ENCODE peak calls at places on chromosome 22, in six cellular contexts. I is GM12892, O is HepG2, B is K562, R is H1, S is GM12878. H is an unnamed sample.

GRCh38 chr22:28252539-28252938 is 333.5 kb upstream of the PITPNB start:
- DNase-seq in B (no peak), S (no peak), O (no peak), R (no peak), I (no peak), H (no peak)

GRCh38 chr22:29330753-29331152 is 15.3 kb upstream of the RASL10A start:
- DNase-seq in S (no peak), O (no peak), B (no peak), I (no peak), R (no peak), H (no peak)

GRCh38 chr22:18096823-18097222 is 13.8 kb upstream of the TUBA8 start:
- DNase-seq in B (no peak), S (no peak), O (no peak), I (no peak), R (no peak), H (no peak)

GRCh38 chr22:29396126-29396525 is 7.8 kb upstream of the AP1B1 start:
- DNase-seq in S (no peak), B (no peak), I (no peak), O (no peak), R (no peak), H (no peak)

GRCh38 chr22:23178512-23179254 is 1.6 kb upstream of the BCR start:
- DNase-seq in I (peak), O (no peak), B (peak), R (peak), S (no peak), H (peak)

GRCh38 chr22:41320416-41321240 is 19.3 kb downstream of the ZC3H7B start:
- DNase-seq in S (no peak), I (no peak), R (no peak), B (no peak), O (no peak), H (no peak)

GRCh38 chr22:17607891-17608521 is 20.5 kb downstream of the ATP6V1E1 start:
- DNase-seq in B (no peak), I (no peak), R (no peak), O (no peak), S (no peak), H (no peak)

GRCh38 chr22:31616315-31616980 is 45.6 kb downstream of the PISD start:
- DNase-seq in I (peak), O (peak), R (no peak), B (no peak), S (no peak), H (peak)

GRCh38 chr22:42425337-42425988 is 6.7 kb downstream of the NFAM1 start:
- DNase-seq in S (no peak), B (no peak), R (no peak), O (no peak), I (no peak), H (no peak)

GRCh38 chr22:49137216-49137840 is 690.3 kb downstream of the BRD1 start:
- DNase-seq in S (no peak), R (no peak), I (no peak), B (no peak), O (no peak), H (no peak)

GRCh38 chr22:30887418-30887817 is 81.2 kb downstream of the MORC2 start:
- DNase-seq in B (no peak), O (no peak), S (no peak), R (no peak), I (peak), H (no peak)

GRCh38 chr22:41713004-41713403 is 13.7 kb downstream of the MEI1 start:
- DNase-seq in B (no peak), R (no peak), S (no peak), I (no peak), O (peak), H (no peak)

GRCh38 chr22:33666661-33667619 is 253.3 kb downstream of the LARGE1 start:
- DNase-seq in I (no peak), B (no peak), S (peak), O (no peak), R (no peak), H (no peak)

GRCh38 chr22:23375031-23375827 is 194.9 kb downstream of the BCR start:
- DNase-seq in R (no peak), O (no peak), I (no peak), S (no peak), B (no peak), H (no peak)

GRCh38 chr22:30778261-30778660 is 83.6 kb downstream of the OSBP2 start:
- DNase-seq in O (no peak), I (no peak), R (no peak), S (no peak), B (no peak), H (no peak)

GRCh38 chr22:43434601-43435311 is 22.9 kb downstream of the MPPED1 start:
- DNase-seq in B (no peak), O (no peak), I (no peak), R (no peak), S (no peak), H (no peak)

GRCh38 chr22:42591987-42592386 is 22.7 kb downstream of the POLDIP3 start:
- DNase-seq in B (no peak), O (no peak), R (no peak), I (no peak), S (no peak), H (no peak)

GRCh38 chr22:24703101-24703500 is 71.4 kb downstream of the PIWIL3 start:
- DNase-seq in R (peak), B (peak), S (no peak), I (no peak), O (peak), H (no peak)

GRCh38 chr22:32333769-32334639 is 23.7 kb upstream of the RFPL3 start:
- DNase-seq in R (peak), B (no peak), O (no peak), I (no peak), S (no peak), H (no peak)

GRCh38 chr22:44437493-44438015 is 60.5 kb downstream of the RTL6 start:
- DNase-seq in S (no peak), O (no peak), I (no peak), R (no peak), B (no peak), H (no peak)

GRCh38 chr22:32076726-32077550 is 33.9 kb downstream of the SLC5A1 start:
- DNase-seq in O (no peak), B (no peak), S (no peak), I (no peak), R (no peak), H (no peak)

GRCh38 chr22:31093956-31094622 is 13.0 kb downstream of the SMTN start:
- DNase-seq in I (peak), R (no peak), B (no peak), S (no peak), O (no peak), H (peak)

GRCh38 chr22:48659393-48659792 is 1168.3 kb downstream of the BRD1 start:
- DNase-seq in R (no peak), O (no peak), S (no peak), B (no peak), I (no peak), H (no peak)

GRCh38 chr22:42430486-42431125 is 1.6 kb downstream of the NFAM1 start:
- DNase-seq in S (no peak), O (no peak), B (no peak), I (no peak), R (no peak), H (no peak)

GRCh38 chr22:32378703-32379272 is 21.1 kb downstream of the RFPL3 start:
- DNase-seq in O (peak), R (peak), I (no peak), B (peak), S (no peak), H (no peak)

GRCh38 chr22:29715705-29716104 is 4.1 kb upstream of the CABP7 start:
- DNase-seq in R (no peak), I (no peak), B (no peak), S (no peak), O (no peak), H (no peak)

GRCh38 chr22:42967933-42968332 is 47.0 kb downstream of the PACSIN2 start:
- DNase-seq in O (no peak), R (no peak), I (no peak), B (peak), S (no peak), H (no peak)

GRCh38 chr22:46192210-46192993 is 42.1 kb downstream of the PPARA start:
- DNase-seq in R (no peak), B (no peak), S (no peak), I (no peak), O (no peak), H (no peak)

GRCh38 chr22:46195487-46196165 is 45.3 kb downstream of the PPARA start:
- DNase-seq in B (no peak), I (no peak), S (no peak), O (no peak), R (no peak), H (no peak)

GRCh38 chr22:46196268-46196667 is 45.9 kb downstream of the PPARA start:
- DNase-seq in S (no peak), R (no peak), O (no peak), B (no peak), I (no peak), H (no peak)

GRCh38 chr22:46198274-46198673 is 47.9 kb downstream of the PPARA start:
- DNase-seq in B (no peak), O (no peak), R (no peak), I (no peak), S (no peak), H (no peak)

DNA sequence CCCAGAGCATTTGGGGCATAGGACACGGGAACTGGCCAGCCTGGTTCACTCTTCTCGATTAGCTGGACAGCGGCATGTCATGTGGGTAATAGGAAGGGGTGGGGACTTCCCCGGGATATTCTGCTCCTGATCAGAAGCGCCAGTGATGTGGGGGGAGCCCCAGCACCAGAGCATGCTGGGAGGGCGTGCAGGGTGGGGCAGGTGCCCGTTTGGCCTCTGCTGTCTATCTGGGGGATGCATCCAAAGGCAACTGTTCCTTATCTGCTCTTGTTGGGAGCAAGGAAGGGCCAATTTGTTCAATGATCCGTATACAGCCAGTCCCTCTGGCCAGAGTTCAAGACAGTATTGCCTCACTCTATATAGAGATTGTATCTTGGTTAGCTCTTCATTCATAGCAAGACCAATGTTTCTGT is 43.6 kb downstream of the PPARA start:
- DNase-seq in R (no peak), I (no peak), S (no peak), O (no peak), B (peak), H (no peak)
- TF ChIP-seq POLR2A in R (no peak), I (no peak), S (no peak), O (no peak), B (no peak), H (no peak)

GRCh38 chr22:19762315-19763140 is 1.9 kb downstream of the TBX1 start:
- DNase-seq in I (no peak), B (no peak), S (no peak), R (peak), O (no peak), H (no peak)
- TF ChIP-seq TAF1 in I (no peak), B (peak), S (no peak), R (no peak), O (no peak), H (no peak)

DNA sequence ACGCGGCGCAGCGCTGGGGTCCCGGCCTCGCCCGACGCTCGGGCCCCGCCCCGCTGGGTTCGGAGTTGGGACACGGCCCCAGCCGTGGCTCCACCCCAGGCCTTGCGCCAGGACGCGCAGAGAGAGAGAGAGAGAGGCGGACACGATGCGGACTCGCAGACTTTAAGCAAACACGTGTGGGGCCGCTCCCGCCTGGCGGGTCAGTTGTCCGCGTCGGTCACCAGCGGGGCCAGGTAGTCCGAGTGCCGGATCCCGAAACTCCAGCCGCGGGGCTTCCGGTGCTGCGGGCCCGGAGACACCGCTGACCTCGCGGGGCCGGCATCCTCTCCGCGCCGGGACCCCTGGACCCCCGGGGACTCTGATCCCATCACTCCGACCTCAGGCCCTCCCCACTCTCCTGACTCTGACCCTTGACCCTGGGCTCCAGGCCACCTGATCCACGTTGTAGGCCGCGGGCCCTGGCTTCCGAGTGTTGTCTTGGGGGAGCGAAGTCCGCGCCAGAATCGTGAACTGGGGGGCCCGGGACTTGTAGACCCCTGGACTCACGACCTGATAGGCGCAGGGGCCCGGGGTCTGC is 556 bp upstream of the TYMP start:
- DNase-seq in S (no peak), O (peak), I (peak), B (no peak), R (peak), H (peak)
- TF ChIP-seq POLR2A in S (no peak), O (peak), I (peak), B (no peak), R (no peak), H (no peak)

DNA sequence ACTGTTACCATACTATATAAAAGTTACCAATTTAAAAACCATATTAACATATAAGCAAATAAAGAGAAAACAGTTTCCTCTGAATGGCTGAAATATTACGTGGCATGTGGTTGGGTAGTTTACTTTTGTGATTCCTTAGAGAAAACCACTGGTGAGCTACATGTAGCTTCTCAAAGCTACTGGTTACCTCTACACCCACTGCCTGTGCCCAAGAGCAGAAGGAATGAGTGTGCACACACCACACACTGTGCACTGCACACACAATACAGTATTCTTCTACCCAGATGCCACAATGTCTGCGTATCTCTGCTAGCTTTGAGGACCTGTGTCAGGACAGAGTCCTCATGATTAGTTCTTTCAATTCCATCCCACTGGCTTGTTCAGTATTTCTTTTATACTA is 25.5 kb upstream of the YPEL1 start:
- DNase-seq in S (no peak), B (no peak), I (no peak), O (no peak), R (no peak), H (no peak)
- TF ChIP-seq TAF1 in S (no peak), B (no peak), I (no peak), O (no peak), R (no peak), H (no peak)

GRCh38 chr22:35349704-35350538 is 31.0 kb upstream of the HMOX1 start:
- DNase-seq in O (no peak), I (no peak), R (no peak), S (no peak), B (no peak), H (no peak)

GRCh38 chr22:35348703-35349102 is 32.2 kb upstream of the HMOX1 start:
- DNase-seq in O (no peak), B (no peak), R (no peak), S (no peak), I (no peak), H (no peak)

GRCh38 chr22:35352214-35353111 is 28.4 kb upstream of the HMOX1 start:
- DNase-seq in O (peak), R (peak), I (no peak), S (no peak), B (peak), H (no peak)

GRCh38 chr22:35349368-35349703 is 31.6 kb upstream of the HMOX1 start:
- DNase-seq in O (no peak), S (no peak), R (no peak), I (no peak), B (no peak), H (no peak)

DNA sequence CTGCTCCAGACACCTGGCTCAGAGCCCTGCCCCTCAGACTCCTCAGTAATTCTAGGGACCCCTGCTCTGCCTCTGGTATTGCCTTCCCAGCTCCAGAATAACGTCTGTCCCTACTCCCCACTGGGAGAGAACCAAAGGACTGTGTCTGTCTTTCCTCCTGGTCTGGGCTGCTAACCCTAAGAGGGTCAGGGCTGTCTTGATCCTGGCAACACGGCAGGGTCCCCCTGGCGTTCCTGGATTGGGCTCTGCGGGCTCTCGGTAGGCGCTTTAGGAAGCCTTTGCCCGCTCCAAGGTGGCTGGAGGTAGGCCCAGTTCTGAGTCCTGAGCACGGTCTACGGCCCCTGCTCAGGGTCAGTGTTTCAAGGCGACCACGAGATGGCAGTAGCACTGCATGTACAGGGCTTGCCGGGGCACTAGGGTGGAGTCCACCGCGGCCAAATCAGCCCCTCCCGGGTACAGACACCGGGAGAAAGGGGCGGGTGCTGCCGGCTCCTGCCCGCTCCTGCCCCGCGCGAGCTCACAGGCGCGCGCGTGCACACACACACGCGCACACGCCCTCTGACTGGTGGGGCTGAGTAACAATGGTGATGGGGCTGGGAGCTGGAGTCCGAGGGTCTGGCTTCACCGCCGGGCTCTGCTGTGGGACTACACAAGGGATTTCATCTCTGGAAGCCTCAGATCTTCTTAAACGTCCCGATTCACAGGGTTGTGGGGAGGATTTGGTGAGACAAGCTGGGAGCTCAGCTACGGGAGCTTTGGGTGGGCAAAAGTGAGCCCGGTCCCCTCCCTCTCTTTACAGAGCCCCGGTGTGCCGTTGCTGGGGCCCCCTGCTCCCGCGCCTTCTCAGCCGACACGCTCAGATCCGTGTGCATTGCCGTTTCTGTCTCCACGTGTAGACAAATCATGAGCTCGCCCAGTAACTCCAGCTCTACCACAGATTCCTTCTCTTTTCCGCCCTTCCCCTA is 30.1 kb upstream of the HMOX1 start:
- DNase-seq in I (peak), B (peak), R (peak), O (peak), S (peak), H (peak)
- TF ChIP-seq POLR2A in I (no peak), B (no peak), R (no peak), O (no peak), S (no peak), H (no peak)

DNA sequence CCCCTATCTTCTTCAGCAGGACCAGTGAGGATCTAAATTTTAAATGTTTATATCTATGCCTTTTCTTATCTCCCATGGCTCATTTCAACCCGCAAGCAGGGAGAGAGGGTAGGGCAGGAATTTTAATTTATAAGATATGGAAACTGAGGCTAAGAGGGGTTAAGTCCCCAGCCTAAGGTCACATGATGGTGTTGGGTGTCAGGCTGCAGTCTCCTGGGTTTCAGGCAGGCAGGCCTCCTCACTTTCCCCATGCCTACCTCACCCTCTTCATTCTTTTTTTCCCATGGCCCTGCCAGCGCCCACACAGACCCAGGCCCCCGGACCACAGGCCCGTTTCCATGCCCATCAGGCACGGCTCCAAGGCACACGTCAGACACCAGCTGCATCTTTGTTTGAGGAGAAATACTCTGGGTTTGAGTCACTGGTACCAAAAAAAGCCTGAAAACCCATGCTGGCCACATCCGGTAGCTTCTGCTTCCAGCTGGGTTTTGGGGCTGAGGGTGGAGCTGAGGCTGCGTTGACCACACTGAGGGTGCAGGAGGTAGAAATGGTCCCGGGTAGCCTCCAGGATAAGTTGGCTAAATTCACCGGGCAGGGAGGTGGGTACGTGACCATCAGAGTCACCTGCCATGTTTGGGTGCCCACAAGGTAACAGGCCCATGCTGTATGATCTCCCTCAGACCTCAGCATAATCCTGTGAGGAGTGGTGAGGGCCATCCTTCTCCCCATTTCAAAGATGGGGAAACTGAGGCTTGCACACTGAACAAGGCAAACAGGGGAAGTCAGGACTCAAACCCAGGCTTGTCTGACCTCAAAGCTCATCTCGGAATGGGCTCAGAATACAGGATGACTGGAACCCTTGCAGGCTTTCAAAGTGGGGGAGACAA is 7.5 kb downstream of the CRYBB1 start:
- DNase-seq in I (peak), S (peak), O (no peak), R (no peak), B (no peak), H (peak)
- TF ChIP-seq TAF1 in I (no peak), S (peak), O (no peak), R (no peak), B (no peak), H (no peak)

H was measured in GM12891.